ENCODE peak calls at places on chromosomes 6 and 20, in eight cellular contexts. One of them, this sample, is unnamed.

GRCh38 chr20:35007413-35007812 is 51.7 kb downstream of the MYH7B start:
- DNase-seq in HCT116: no peak
- DNase-seq in right cardiac atrium: peak; percentile 21
- DNase-seq in tibial artery: no peak
- DNase-seq in CD4-positive, alpha-beta T cell: no peak
- DNase-seq in IMR-90: no peak
- DNase-seq in effector memory CD4-positive, alpha-beta T cell: no peak
- DNase-seq in heart left ventricle: no peak
- DNase-seq in this sample: no peak

GRCh38 chr6:16752206-16752867 is 8.9 kb downstream of the ATXN1 start:
- DNase-seq in right cardiac atrium: no peak
- DNase-seq in IMR-90: peak; percentile 94
- DNase-seq in heart left ventricle: no peak
- DNase-seq in HCT116: no peak
- DNase-seq in CD4-positive, alpha-beta T cell: no peak
- DNase-seq in tibial artery: no peak
- DNase-seq in effector memory CD4-positive, alpha-beta T cell: no peak
- DNase-seq in this sample: no peak

GRCh38 chr6:84042603-84043002 is 9.0 kb downstream of the MRAP2 start:
- DNase-seq in heart left ventricle: no peak
- DNase-seq in IMR-90: no peak
- DNase-seq in right cardiac atrium: no peak
- DNase-seq in tibial artery: no peak
- DNase-seq in CD4-positive, alpha-beta T cell: no peak
- DNase-seq in HCT116: no peak
- DNase-seq in effector memory CD4-positive, alpha-beta T cell: no peak
- DNase-seq in this sample: no peak

GRCh38 chr6:142438898-142439297 is 137.1 kb downstream of the ADGRG6 start:
- DNase-seq in effector memory CD4-positive, alpha-beta T cell: no peak
- DNase-seq in CD4-positive, alpha-beta T cell: no peak
- DNase-seq in heart left ventricle: no peak
- DNase-seq in right cardiac atrium: no peak
- DNase-seq in IMR-90: no peak
- DNase-seq in tibial artery: no peak
- DNase-seq in HCT116: no peak
- DNase-seq in this sample: no peak

GRCh38 chr6:122154912-122155516 is 244.4 kb upstream of the HSF2 start:
- DNase-seq in HCT116: no peak
- DNase-seq in CD4-positive, alpha-beta T cell: no peak
- DNase-seq in IMR-90: no peak
- DNase-seq in tibial artery: no peak
- DNase-seq in effector memory CD4-positive, alpha-beta T cell: no peak
- DNase-seq in heart left ventricle: no peak
- DNase-seq in right cardiac atrium: peak; percentile 50
- DNase-seq in this sample: no peak

GRCh38 chr6:15770347-15771143 is 107.7 kb upstream of the DTNBP1 start:
- DNase-seq in effector memory CD4-positive, alpha-beta T cell: no peak
- DNase-seq in tibial artery: no peak
- DNase-seq in CD4-positive, alpha-beta T cell: no peak
- DNase-seq in heart left ventricle: no peak
- DNase-seq in right cardiac atrium: no peak
- DNase-seq in HCT116: no peak
- DNase-seq in IMR-90: peak; percentile 8
- DNase-seq in this sample: no peak

GRCh38 chr6:31558631-31559500 is 11.5 kb downstream of the NFKBIL1 start:
- DNase-seq in HCT116: no peak
- DNase-seq in effector memory CD4-positive, alpha-beta T cell: peak; percentile 64
- DNase-seq in heart left ventricle: no peak
- DNase-seq in right cardiac atrium: peak; percentile 72
- DNase-seq in tibial artery: peak; percentile 35
- DNase-seq in CD4-positive, alpha-beta T cell: no peak
- DNase-seq in IMR-90: no peak
- DNase-seq in this sample: peak; percentile 96

GRCh38 chr6:135075018-135075417 is 20.4 kb upstream of the HBS1L start:
- DNase-seq in IMR-90: no peak
- DNase-seq in HCT116: no peak
- DNase-seq in CD4-positive, alpha-beta T cell: no peak
- DNase-seq in effector memory CD4-positive, alpha-beta T cell: no peak
- DNase-seq in tibial artery: no peak
- DNase-seq in heart left ventricle: no peak
- DNase-seq in right cardiac atrium: no peak
- DNase-seq in this sample: no peak

GRCh38 chr6:21024621-21025020 is 490.4 kb downstream of the CDKAL1 start:
- DNase-seq in heart left ventricle: no peak
- DNase-seq in effector memory CD4-positive, alpha-beta T cell: no peak
- DNase-seq in IMR-90: no peak
- DNase-seq in tibial artery: no peak
- DNase-seq in HCT116: no peak
- DNase-seq in right cardiac atrium: no peak
- DNase-seq in CD4-positive, alpha-beta T cell: no peak
- DNase-seq in this sample: no peak

GRCh38 chr6:54404791-54405190 is 96.5 kb downstream of the TINAG start:
- DNase-seq in IMR-90: no peak
- DNase-seq in effector memory CD4-positive, alpha-beta T cell: no peak
- DNase-seq in CD4-positive, alpha-beta T cell: no peak
- DNase-seq in heart left ventricle: no peak
- DNase-seq in HCT116: no peak
- DNase-seq in tibial artery: no peak
- DNase-seq in right cardiac atrium: no peak
- DNase-seq in this sample: no peak

GRCh38 chr20:770691-771090 is 2.4 kb upstream of the SLC52A3 start:
- DNase-seq in IMR-90: no peak
- DNase-seq in tibial artery: no peak
- DNase-seq in CD4-positive, alpha-beta T cell: no peak
- DNase-seq in right cardiac atrium: no peak
- DNase-seq in heart left ventricle: no peak
- DNase-seq in HCT116: no peak
- DNase-seq in effector memory CD4-positive, alpha-beta T cell: no peak
- DNase-seq in this sample: no peak

GRCh38 chr20:764255-764654 is 4.0 kb downstream of the SLC52A3 start:
- DNase-seq in tibial artery: no peak
- DNase-seq in right cardiac atrium: no peak
- DNase-seq in effector memory CD4-positive, alpha-beta T cell: no peak
- DNase-seq in IMR-90: no peak
- DNase-seq in heart left ventricle: no peak
- DNase-seq in CD4-positive, alpha-beta T cell: no peak
- DNase-seq in HCT116: no peak
- DNase-seq in this sample: no peak

GRCh38 chr20:766906-767305 is 1.4 kb downstream of the SLC52A3 start:
- DNase-seq in right cardiac atrium: no peak
- DNase-seq in HCT116: no peak
- DNase-seq in IMR-90: no peak
- DNase-seq in tibial artery: no peak
- DNase-seq in effector memory CD4-positive, alpha-beta T cell: no peak
- DNase-seq in heart left ventricle: no peak
- DNase-seq in CD4-positive, alpha-beta T cell: no peak
- DNase-seq in this sample: no peak

GRCh38 chr20:771741-772464 is 3.6 kb upstream of the SLC52A3 start:
- DNase-seq in IMR-90: no peak
- DNase-seq in CD4-positive, alpha-beta T cell: no peak
- DNase-seq in HCT116: no peak
- DNase-seq in heart left ventricle: no peak
- DNase-seq in effector memory CD4-positive, alpha-beta T cell: no peak
- DNase-seq in tibial artery: no peak
- DNase-seq in right cardiac atrium: no peak
- DNase-seq in this sample: no peak

GRCh38 chr20:768426-768978 is at the start of gene SLC52A3:
- DNase-seq in effector memory CD4-positive, alpha-beta T cell: no peak
- DNase-seq in tibial artery: no peak
- DNase-seq in CD4-positive, alpha-beta T cell: no peak
- DNase-seq in IMR-90: no peak
- DNase-seq in right cardiac atrium: peak; percentile 65
- DNase-seq in HCT116: peak; percentile 86
- DNase-seq in heart left ventricle: no peak
- DNase-seq in this sample: peak; percentile 60
- H3K27ac ChIP-seq in effector memory CD4-positive, alpha-beta T cell: no peak within 1 kb of the TSS
- H3K27ac ChIP-seq in tibial artery: no peak within 1 kb of the TSS
- H3K27ac ChIP-seq in CD4-positive, alpha-beta T cell: no peak within 1 kb of the TSS
- H3K27ac ChIP-seq in IMR-90: no peak within 1 kb of the TSS
- H3K27ac ChIP-seq in right cardiac atrium: peak within 1 kb of the TSS; percentile 57
- H3K27ac ChIP-seq in HCT116: peak within 1 kb of the TSS; percentile 79
- H3K27ac ChIP-seq in heart left ventricle: peak within 1 kb of the TSS; percentile 78
- H3K27ac ChIP-seq in this sample: no peak within 1 kb of the TSS

GRCh38 chr6:52416629-52417151 is 3.5 kb upstream of the EFHC1 start:
- DNase-seq in heart left ventricle: no peak
- DNase-seq in HCT116: peak; percentile 77
- DNase-seq in IMR-90: peak; percentile 73
- DNase-seq in CD4-positive, alpha-beta T cell: no peak
- DNase-seq in right cardiac atrium: no peak
- DNase-seq in tibial artery: no peak
- DNase-seq in effector memory CD4-positive, alpha-beta T cell: no peak
- DNase-seq in this sample: peak; percentile 83
- H3K27ac ChIP-seq in heart left ventricle: peak overlapping the region; percentile 89
- H3K27ac ChIP-seq in HCT116: no peak overlapping the region
- H3K27ac ChIP-seq in IMR-90: peak overlapping the region; percentile 38
- H3K27ac ChIP-seq in CD4-positive, alpha-beta T cell: no peak overlapping the region
- H3K27ac ChIP-seq in right cardiac atrium: peak overlapping the region; percentile 91
- H3K27ac ChIP-seq in tibial artery: no peak overlapping the region
- H3K27ac ChIP-seq in effector memory CD4-positive, alpha-beta T cell: no peak overlapping the region
- H3K27ac ChIP-seq in this sample: no peak overlapping the region

DNA sequence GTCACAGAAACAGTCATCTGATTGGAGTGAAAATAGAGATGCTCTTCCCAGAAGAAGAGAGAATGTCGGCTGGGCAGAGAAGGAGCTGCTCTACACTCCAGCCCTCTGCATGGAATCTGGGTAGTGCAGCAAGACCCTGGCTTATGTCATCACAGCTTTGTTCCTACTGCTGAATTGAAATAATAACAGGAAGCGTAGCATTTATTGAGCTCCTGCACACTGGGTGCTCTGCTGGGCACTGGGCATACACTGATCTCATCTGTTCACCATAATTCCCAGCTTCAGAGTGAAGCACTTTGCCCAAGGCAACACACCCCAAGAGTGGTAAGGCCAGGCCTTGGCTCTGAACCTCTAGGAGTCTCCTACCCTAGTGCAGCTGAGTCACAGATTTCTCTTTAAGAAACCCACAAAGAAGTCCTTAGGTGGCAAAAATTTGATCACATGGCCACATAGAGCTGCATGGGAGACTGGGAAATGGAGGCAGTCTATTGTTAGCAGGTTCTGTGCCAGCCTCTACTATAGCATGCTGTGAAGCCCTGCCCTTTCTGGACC is 3.9 kb upstream of the SDCBP2 start:
- DNase-seq in HCT116: no peak
- DNase-seq in tibial artery: no peak
- DNase-seq in effector memory CD4-positive, alpha-beta T cell: no peak
- DNase-seq in right cardiac atrium: no peak
- DNase-seq in IMR-90: no peak
- DNase-seq in CD4-positive, alpha-beta T cell: no peak
- DNase-seq in heart left ventricle: no peak
- DNase-seq in this sample: no peak
- H3K27ac ChIP-seq in HCT116: no peak overlapping the region
- H3K27ac ChIP-seq in tibial artery: no peak overlapping the region
- H3K27ac ChIP-seq in effector memory CD4-positive, alpha-beta T cell: no peak overlapping the region
- H3K27ac ChIP-seq in right cardiac atrium: no peak overlapping the region
- H3K27ac ChIP-seq in IMR-90: no peak overlapping the region
- H3K27ac ChIP-seq in CD4-positive, alpha-beta T cell: no peak overlapping the region
- H3K27ac ChIP-seq in heart left ventricle: peak overlapping the region; percentile 20
- H3K27ac ChIP-seq in this sample: no peak overlapping the region

DNA sequence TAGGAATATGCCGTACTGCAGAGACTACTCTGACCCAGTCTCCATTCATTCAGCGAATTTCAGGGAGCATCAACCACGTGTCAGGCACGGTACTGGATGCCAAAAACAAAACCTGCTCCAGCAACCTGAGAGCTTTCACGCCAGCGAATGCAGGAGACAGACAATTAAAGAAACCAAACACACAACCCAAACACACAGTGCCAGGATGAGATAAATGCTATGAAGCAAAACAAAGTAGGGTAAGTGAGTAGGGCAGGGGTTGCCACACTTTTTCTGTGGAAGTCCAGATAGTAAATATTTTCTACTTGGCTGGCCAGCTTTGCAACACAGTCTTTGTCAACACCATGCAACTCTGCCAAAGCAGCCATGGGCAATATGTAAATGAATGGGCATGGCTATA is 10.0 kb downstream of the MOCS1 start:
- DNase-seq in HCT116: no peak
- DNase-seq in effector memory CD4-positive, alpha-beta T cell: no peak
- DNase-seq in CD4-positive, alpha-beta T cell: no peak
- DNase-seq in right cardiac atrium: no peak
- DNase-seq in heart left ventricle: no peak
- DNase-seq in IMR-90: no peak
- DNase-seq in tibial artery: no peak
- DNase-seq in this sample: no peak
- H3K27ac ChIP-seq in HCT116: no peak overlapping the region
- H3K27ac ChIP-seq in effector memory CD4-positive, alpha-beta T cell: no peak overlapping the region
- H3K27ac ChIP-seq in CD4-positive, alpha-beta T cell: no peak overlapping the region
- H3K27ac ChIP-seq in right cardiac atrium: no peak overlapping the region
- H3K27ac ChIP-seq in heart left ventricle: no peak overlapping the region
- H3K27ac ChIP-seq in IMR-90: no peak overlapping the region
- H3K27ac ChIP-seq in tibial artery: peak overlapping the region; percentile 56
- H3K27ac ChIP-seq in this sample: no peak overlapping the region